ENCODE peak calls at places on chromosomes 12 and 14, in six cellular contexts. N is CD4-positive, alpha-beta T cell; D is endothelial cell; L is mammary epithelial cell; O is KG1; B is stimulated activated CD8-positive, alpha-beta memory T cell treated with anti-CD3 and anti-CD28 coated beads, Interleukin-4, amount 100 ng/mL, for 4 hours. A is an unnamed sample.

GRCh38 chr14:88488081-88488480 is 66.7 kb downstream of the PTPN21 start:
- DNase-seq in O (no peak), L (peak), N (no peak), B (no peak), D (no peak), A (no peak)

GRCh38 chr12:19967486-19967885 is 400.9 kb upstream of the PDE3A start:
- DNase-seq in O (no peak), L (peak), D (no peak), B (no peak), N (no peak), A (peak)

GRCh38 chr14:58898655-58899316 is 261.0 kb downstream of the DACT1 start:
- DNase-seq in D (no peak), B (no peak), L (peak), N (no peak), O (no peak), A (no peak)

GRCh38 chr14:52351561-52352491 is 37.7 kb downstream of the PTGER2 start:
- DNase-seq in B (no peak), L (peak), O (no peak), D (no peak), N (no peak), A (no peak)

GRCh38 chr12:70619471-70620152 is 17.6 kb downstream of the PTPRB start:
- DNase-seq in N (no peak), L (no peak), O (no peak), B (no peak), D (no peak), A (no peak)

GRCh38 chr14:50532502-50533313 is at the start of gene MAP4K5:
- DNase-seq in O (peak), N (peak), L (peak), B (peak), D (peak), A (peak)

GRCh38 chr14:76101980-76102379 is 49.7 kb upstream of the GPATCH2L start:
- DNase-seq in O (no peak), N (no peak), L (no peak), D (no peak), B (no peak), A (no peak)

GRCh38 chr12:50151047-50151687 is 16.0 kb downstream of the CERS5 start:
- DNase-seq in L (peak), O (no peak), N (no peak), B (no peak), D (no peak), A (no peak)

GRCh38 chr12:20716037-20716436 is 20.9 kb downstream of the SLCO1C1 start:
- DNase-seq in D (no peak), O (no peak), N (no peak), B (no peak), L (no peak), A (no peak)

GRCh38 chr14:103854822-103855733 is 7.7 kb upstream of the PPP1R13B start:
- DNase-seq in D (peak), O (no peak), N (no peak), L (peak), B (no peak), A (no peak)

GRCh38 chr12:10968765-10969456 is 17.8 kb downstream of the TAS2R50 start:
- DNase-seq in B (no peak), L (peak), N (no peak), O (no peak), D (no peak), A (no peak)

GRCh38 chr12:107231269-107231668 is 137.9 kb upstream of the CRY1 start:
- DNase-seq in L (no peak), O (no peak), N (no peak), D (no peak), B (no peak), A (no peak)

GRCh38 chr14:32761381-32761968 is 177.2 kb upstream of the NPAS3 start:
- DNase-seq in B (no peak), L (no peak), O (no peak), N (no peak), D (no peak), A (no peak)

GRCh38 chr14:100422556-100423420 is 99.6 kb downstream of the SLC25A47 start:
- DNase-seq in O (no peak), L (no peak), D (no peak), N (no peak), B (no peak), A (no peak)

GRCh38 chr12:128823916-128824839 is at the start of gene SLC15A4:
- DNase-seq in N (peak), L (peak), O (peak), B (peak), D (peak), A (peak)

GRCh38 chr12:75974323-75975273 is 57.0 kb downstream of the PHLDA1 start:
- DNase-seq in B (no peak), L (no peak), O (no peak), N (no peak), D (no peak), A (peak)

GRCh38 chr12:117365072-117365616 is 3.7 kb upstream of the NOS1 start:
- DNase-seq in B (no peak), N (no peak), D (no peak), L (no peak), O (no peak), A (no peak)

GRCh38 chr12:65818454-65819382 is 5.6 kb upstream of the HMGA2 start:
- DNase-seq in B (no peak), D (no peak), L (peak), O (no peak), N (no peak), A (no peak)